ENCODE peak calls at places on chromosomes 11 and 22, in six cellular contexts. O is HepG2, H is K562, B is GM12878, P is GM23338, D is H1. L is an unnamed sample.

GRCh38 chr22:46626911-46627805 is 7.0 kb downstream of the GRAMD4 start:
- DNase-seq in O (no peak), H (peak), B (no peak), P (peak), D (peak), L (peak)

GRCh38 chr22:22882033-22882717 is 5.4 kb upstream of the IGLL5 start:
- DNase-seq in O (no peak), H (peak), B (no peak), P (peak), D (no peak), L (no peak)

GRCh38 chr11:43936081-43936480 is 6.4 kb upstream of the C11orf96 start:
- DNase-seq in O (no peak), H (no peak), B (no peak), P (no peak), D (no peak), L (no peak)

GRCh38 chr11:69899957-69900821 is 81.0 kb upstream of the FGF3 start:
- DNase-seq in O (no peak), H (peak), B (no peak), P (no peak), D (no peak), L (no peak)

GRCh38 chr11:14703731-14704130 is 60.1 kb downstream of the PDE3B start:
- DNase-seq in O (no peak), H (peak), B (no peak), P (peak), D (no peak), L (no peak)

GRCh38 chr11:43547900-43548381 is 132.6 kb upstream of the HSD17B12 start:
- DNase-seq in O (no peak), H (peak), B (no peak), P (peak), D (no peak), L (peak)

GRCh38 chr11:10898003-10898762 is 40.3 kb upstream of the ZBED5 start:
- DNase-seq in O (no peak), H (no peak), B (no peak), P (no peak), D (no peak), L (no peak)

GRCh38 chr22:39628563-39629080 is 58.1 kb downstream of the CACNA1I start:
- DNase-seq in O (no peak), H (no peak), B (no peak), P (no peak), D (no peak), L (no peak)

GRCh38 chr11:86275493-86276370 is 26.3 kb upstream of the HIKESHI start:
- DNase-seq in O (no peak), H (no peak), B (no peak), P (no peak), D (no peak), L (no peak)

GRCh38 chr11:70158201-70158600 is 44.9 kb upstream of the FADD start:
- DNase-seq in O (peak), H (peak), B (no peak), P (peak), D (peak), L (peak)

GRCh38 chr11:73257342-73258103 is 14.6 kb upstream of the P2RY6 start:
- DNase-seq in O (peak), H (no peak), B (no peak), P (peak), D (no peak), L (no peak)

GRCh38 chr11:61378713-61379313 is 13.6 kb upstream of the TMEM216 start:
- DNase-seq in O (peak), H (no peak), B (no peak), P (no peak), D (no peak), L (no peak)

GRCh38 chr22:17853066-17853465 is 78.8 kb upstream of the BID start:
- DNase-seq in O (no peak), H (peak), B (no peak), P (no peak), D (no peak), L (no peak)

GRCh38 chr22:21632237-21632895 is at the start of gene CCDC116:
- DNase-seq in O (peak), H (peak), B (no peak), P (peak), D (no peak), L (peak)

GRCh38 chr22:19483481-19484244 is 3.9 kb downstream of the CDC45 start:
- DNase-seq in O (no peak), H (no peak), B (no peak), P (no peak), D (no peak), L (no peak)

GRCh38 chr22:49033616-49034015 is 794.1 kb downstream of the BRD1 start:
- DNase-seq in O (no peak), H (no peak), B (no peak), P (no peak), D (no peak), L (no peak)

GRCh38 chr11:6925636-6926207 is 504 bp upstream of the ZNF215 start:
- DNase-seq in O (no peak), H (peak), B (no peak), P (peak), D (no peak), L (no peak)

DNA sequence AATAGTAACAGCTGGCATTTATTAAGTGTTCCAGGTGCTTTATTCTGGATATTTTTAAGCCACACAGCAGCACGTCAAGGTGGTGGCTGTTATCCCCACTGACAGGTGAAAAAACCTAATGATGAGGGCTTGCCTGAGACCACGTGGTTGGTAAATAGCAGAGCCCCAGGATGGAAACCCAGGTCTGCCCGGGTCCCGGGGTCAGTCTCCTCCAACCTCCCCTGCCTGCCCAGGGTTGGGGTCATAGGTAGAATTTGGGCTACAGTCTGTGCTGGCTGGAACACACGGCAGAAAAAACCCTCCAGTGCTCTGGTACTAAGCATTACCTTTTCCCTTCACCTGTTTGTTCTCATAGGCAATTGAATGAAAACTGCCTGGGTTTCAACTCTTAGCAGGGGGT is 57.9 kb downstream of the EFCAB6 start:
- DNase-seq in O (no peak), H (no peak), B (no peak), P (no peak), D (no peak), L (no peak)
- TF ChIP-seq CREB1 in O (no peak), H (no peak), B (no peak), P (no peak), D (no peak), L (no peak)

GRCh38 chr11:2298131-2298794 is 3.5 kb downstream of the C11orf21 start:
- DNase-seq in O (no peak), H (no peak), B (no peak), P (no peak), D (no peak), L (no peak)

GRCh38 chr11:2300290-2300935 is 1.3 kb downstream of the C11orf21 start:
- DNase-seq in O (no peak), H (no peak), B (no peak), P (no peak), D (no peak), L (no peak)

GRCh38 chr11:2297623-2298030 is 4.1 kb downstream of the C11orf21 start:
- DNase-seq in O (no peak), H (no peak), B (no peak), P (no peak), D (no peak), L (no peak)

GRCh38 chr11:2299773-2300172 is 1.9 kb downstream of the C11orf21 start:
- DNase-seq in O (no peak), H (no peak), B (no peak), P (no peak), D (no peak), L (no peak)

GRCh38 chr11:2298795-2299747 is 2.6 kb downstream of the C11orf21 start:
- DNase-seq in O (peak), H (peak), B (no peak), P (peak), D (peak), L (peak)
- TF ChIP-seq CREB1 in O (no peak), H (no peak), B (no peak), P (no peak), D (no peak), L (no peak)

DNA sequence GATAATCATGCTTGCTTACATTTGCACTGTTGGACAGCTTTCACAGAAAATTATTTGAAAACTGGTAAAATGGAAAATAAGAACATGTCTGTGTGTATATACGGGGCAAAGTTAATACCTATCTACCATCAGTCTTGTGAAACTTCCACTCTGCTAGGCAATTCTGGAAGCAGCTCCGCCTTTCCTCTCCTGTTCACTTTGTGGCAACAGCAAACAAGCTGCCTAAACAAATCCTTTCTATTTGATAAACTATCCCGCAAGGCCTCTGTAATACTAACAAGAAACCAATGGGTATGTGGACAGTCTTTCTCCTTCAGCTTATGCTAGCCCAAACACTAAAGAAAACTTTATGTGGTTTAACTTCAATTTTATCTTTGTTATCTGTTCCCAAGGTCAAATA is 39.2 kb upstream of the RAPSN start:
- DNase-seq in O (peak), H (no peak), B (no peak), P (no peak), D (no peak), L (no peak)
- TF ChIP-seq CREB1 in O (no peak), H (no peak), B (no peak), P (no peak), D (no peak), L (no peak)

GRCh38 chr11:134758342-134758931 is 346.4 kb upstream of the B3GAT1 start:
- DNase-seq in O (no peak), H (no peak), B (no peak), P (no peak), D (no peak), L (no peak)

GRCh38 chr11:134759314-134759713 is 347.3 kb upstream of the B3GAT1 start:
- DNase-seq in O (no peak), H (no peak), B (no peak), P (no peak), D (no peak), L (no peak)

GRCh38 chr11:134760307-134760706 is 348.3 kb upstream of the B3GAT1 start:
- DNase-seq in O (no peak), H (no peak), B (no peak), P (no peak), D (no peak), L (no peak)

GRCh38 chr11:134760957-134761356 is 348.9 kb upstream of the B3GAT1 start:
- DNase-seq in O (no peak), H (no peak), B (no peak), P (no peak), D (no peak), L (no peak)

DNA sequence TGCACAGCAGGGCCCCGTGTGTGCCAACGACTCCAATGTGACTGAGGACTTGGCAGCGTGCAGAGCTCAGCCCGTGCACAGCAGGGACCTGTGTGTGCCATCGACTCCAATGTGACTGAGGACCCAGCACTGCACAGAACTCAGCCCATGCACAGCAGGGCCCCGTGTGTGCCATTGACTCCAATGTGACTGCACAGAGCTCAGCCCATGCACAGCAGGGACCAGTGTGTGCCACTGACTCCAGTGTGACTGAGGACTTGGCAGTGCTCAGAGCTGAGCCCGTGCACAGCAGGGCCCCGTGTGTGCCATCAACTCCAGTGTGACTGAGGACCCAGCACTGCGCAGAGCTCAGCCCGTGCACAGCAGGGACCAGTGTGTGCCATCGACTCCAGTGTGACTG is 347.8 kb upstream of the B3GAT1 start:
- DNase-seq in O (no peak), H (no peak), B (no peak), P (no peak), D (no peak), L (no peak)
- TF ChIP-seq CREB1 in O (no peak), H (no peak), B (no peak), P (no peak), D (no peak), L (no peak)

GRCh38 chr11:1504164-1504563 is 17.6 kb upstream of the MOB2 start:
- DNase-seq in O (no peak), H (no peak), B (no peak), P (no peak), D (no peak), L (no peak)

GRCh38 chr11:1502971-1503707 is 16.6 kb upstream of the MOB2 start:
- DNase-seq in O (no peak), H (no peak), B (no peak), P (no peak), D (no peak), L (no peak)

GRCh38 chr11:1502168-1502955 is 15.8 kb upstream of the MOB2 start:
- DNase-seq in O (no peak), H (no peak), B (no peak), P (no peak), D (no peak), L (no peak)

GRCh38 chr11:1504581-1505290 is 18.2 kb upstream of the MOB2 start:
- DNase-seq in O (no peak), H (no peak), B (no peak), P (no peak), D (no peak), L (no peak)

DNA sequence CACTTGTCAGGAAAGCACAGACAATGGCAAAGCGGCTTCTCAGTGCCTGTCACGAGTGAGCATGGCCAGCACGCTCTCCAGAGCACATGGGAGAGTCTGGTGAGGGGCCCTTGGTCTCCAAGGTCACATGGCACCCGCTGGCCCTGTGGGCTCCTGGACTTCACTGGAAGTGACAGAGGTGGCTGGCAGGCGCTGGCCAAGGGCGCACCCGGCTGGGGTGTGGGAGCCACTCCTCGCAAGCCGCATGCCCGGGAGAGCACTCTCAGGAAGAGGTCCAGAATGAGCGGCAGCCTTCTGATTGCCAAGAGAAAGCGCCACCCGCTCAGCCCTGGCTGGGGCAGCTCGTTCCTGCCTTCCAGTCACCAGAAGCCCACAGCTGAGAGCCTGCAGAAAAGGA is 17.1 kb upstream of the MOB2 start:
- DNase-seq in O (no peak), H (no peak), B (no peak), P (no peak), D (no peak), L (no peak)
- TF ChIP-seq CREB1 in O (no peak), H (no peak), B (no peak), P (no peak), D (no peak), L (no peak)

DNA sequence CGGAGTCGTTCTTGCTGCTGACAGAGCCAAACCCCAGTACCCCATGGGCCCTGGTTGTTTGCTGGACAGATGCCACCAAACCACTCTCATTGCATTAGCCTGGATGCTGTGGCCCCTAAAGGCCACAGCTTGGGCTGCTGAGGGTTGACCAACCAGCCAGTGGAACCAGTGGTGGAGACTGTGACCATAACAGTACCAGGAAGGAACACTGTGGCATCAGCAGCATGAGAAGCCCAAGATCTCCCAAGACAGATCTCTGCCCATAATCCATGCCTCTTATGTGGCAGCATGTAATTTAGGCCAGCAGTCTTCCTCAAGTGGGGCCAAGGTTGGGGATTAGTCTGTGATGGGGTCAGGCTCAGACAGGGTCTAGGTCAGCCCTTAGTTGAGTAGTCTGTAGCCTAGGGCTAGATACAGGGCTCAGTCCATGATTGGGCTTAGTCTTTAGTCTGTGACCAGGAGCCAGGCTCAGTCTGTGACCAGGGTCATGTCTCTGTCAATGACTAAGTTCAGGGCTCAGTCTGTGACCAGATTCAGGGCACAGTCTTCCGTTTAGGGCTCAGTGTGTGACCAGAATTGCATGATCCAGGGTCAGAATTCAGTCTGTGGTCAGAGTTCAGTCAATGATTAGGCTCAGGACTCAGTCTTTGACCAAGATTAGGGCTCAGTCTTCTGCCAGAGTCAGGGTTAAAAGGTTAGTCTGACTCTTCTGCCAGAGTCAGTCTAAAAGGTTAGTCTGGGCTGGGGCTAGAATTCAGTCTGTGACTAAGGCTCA is 4.5 kb upstream of the INPP5J start:
- DNase-seq in O (no peak), H (no peak), B (no peak), P (no peak), D (no peak), L (no peak)
- TF ChIP-seq CREB1 in O (no peak), H (no peak), B (no peak), P (no peak), D (no peak), L (no peak)

DNA sequence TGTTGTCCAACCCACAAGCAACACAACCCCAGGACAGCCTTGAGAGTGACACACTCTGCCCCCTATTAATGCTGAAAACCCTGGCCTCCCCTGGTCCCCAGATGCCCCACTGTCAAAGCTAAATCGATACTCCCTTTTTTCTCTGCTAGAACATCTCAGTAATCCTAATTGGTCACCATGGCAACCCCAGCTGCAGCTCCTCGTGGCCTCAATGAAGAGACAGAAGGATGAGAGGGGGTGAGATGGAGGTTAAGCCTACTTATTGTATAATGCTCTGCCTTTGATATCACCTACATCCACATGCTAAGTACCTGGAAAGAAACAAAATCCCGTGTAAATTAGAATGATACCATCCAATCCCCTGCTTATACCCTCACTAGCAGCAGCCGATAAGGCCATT is 399.7 kb downstream of the BUD13 start:
- DNase-seq in O (no peak), H (no peak), B (no peak), P (no peak), D (no peak), L (no peak)
- TF ChIP-seq CREB1 in O (no peak), H (no peak), B (no peak), P (no peak), D (no peak), L (no peak)

GRCh38 chr22:36185828-36186624 is 15.6 kb downstream of the APOL4 start:
- DNase-seq in O (no peak), H (no peak), B (no peak), P (no peak), D (no peak), L (no peak)

GRCh38 chr22:36182871-36183270 is 18.7 kb downstream of the APOL4 start:
- DNase-seq in O (no peak), H (no peak), B (no peak), P (no peak), D (no peak), L (no peak)

GRCh38 chr22:36182056-36182455 is 19.6 kb downstream of the APOL4 start:
- DNase-seq in O (no peak), H (peak), B (no peak), P (no peak), D (no peak), L (no peak)

GRCh38 chr22:36183446-36183845 is 18.2 kb downstream of the APOL4 start:
- DNase-seq in O (no peak), H (no peak), B (no peak), P (no peak), D (no peak), L (no peak)

GRCh38 chr22:36184433-36185035 is 17.1 kb downstream of the APOL4 start:
- DNase-seq in O (no peak), H (no peak), B (no peak), P (no peak), D (no peak), L (no peak)
- TF ChIP-seq CREB1 in O (no peak), H (no peak), B (no peak), P (no peak), D (no peak), L (no peak)

DNA sequence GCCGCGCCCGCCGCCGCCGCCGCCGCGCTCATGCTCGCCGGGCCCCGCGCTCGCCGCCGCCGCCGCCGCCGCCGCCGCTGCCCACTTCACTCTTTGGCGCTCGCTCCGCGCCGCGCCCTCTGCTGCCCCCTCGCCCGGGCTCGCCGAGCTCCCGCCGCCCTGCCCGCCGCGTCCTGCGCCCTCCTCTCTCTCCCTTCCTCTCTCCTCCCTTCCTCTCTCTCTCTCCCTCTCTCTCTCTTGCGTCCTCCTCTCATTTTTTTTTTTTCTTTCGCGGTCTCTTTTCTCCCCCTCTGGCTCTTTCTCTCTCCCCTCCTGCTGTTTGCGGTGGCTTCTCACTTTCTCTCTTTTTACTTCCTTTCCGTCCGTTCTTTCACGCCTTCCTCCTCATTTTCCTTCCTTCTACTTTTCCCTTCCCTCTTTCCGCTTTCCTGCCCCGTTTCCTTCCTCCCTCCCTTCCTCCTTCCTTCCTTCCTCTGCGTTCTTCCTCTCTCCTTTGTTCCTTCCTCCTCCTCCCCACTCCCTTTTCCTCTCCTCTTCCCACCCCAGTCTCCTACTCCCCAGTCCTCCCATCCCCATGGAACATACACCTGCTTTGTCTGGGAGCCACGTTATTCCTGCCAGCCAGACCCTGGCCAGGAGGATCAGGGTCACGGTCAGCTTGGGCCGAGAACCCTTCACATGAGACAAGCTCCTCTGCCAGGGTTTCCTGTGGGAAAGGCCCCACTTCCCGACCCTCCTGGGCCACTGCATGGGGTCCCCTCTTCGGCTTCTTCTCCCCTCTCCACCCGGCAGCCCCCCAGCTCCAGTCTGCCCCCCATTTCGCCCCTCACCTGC is 19.3 kb upstream of the SHISAL1 start:
- DNase-seq in O (no peak), H (no peak), B (no peak), P (peak), D (no peak), L (no peak)
- TF ChIP-seq CREB1 in O (no peak), H (no peak), B (no peak), P (no peak), D (no peak), L (no peak)

GRCh38 chr11:65314501-65315203 is at the start of gene CDC42EP2:
- DNase-seq in O (peak), H (peak), B (no peak), P (peak), D (no peak), L (peak)
- TF ChIP-seq CREB1 in O (no peak), H (peak), B (no peak), P (no peak), D (no peak), L (no peak)